ENCODE peak calls at places on chromosomes 1 and 21, in five cellular contexts. One of them, this sample, is unnamed. For H3K4me1, the result is how much of the 10 kb centered on the place peaks cover.

GRCh38 chr1:175198332-175198731 is 5.8 kb upstream of the KIAA0040 start:
- DNase-seq in IMR-90: no peak
- DNase-seq in suprapubic skin: no peak
- DNase-seq in Peyer's patch: no peak
- DNase-seq in astrocyte: peak
- DNase-seq in this sample: no peak

GRCh38 chr1:31020007-31020790 is 45.3 kb downstream of the PUM1 start:
- DNase-seq in IMR-90: no peak
- DNase-seq in suprapubic skin: no peak
- DNase-seq in Peyer's patch: no peak
- DNase-seq in astrocyte: no peak
- DNase-seq in this sample: no peak

GRCh38 chr1:181061891-181062777 is 26.4 kb upstream of the IER5 start:
- DNase-seq in IMR-90: no peak
- DNase-seq in suprapubic skin: no peak
- DNase-seq in Peyer's patch: peak
- DNase-seq in astrocyte: no peak
- DNase-seq in this sample: peak

GRCh38 chr1:247334378-247335133 is 2.9 kb upstream of the ZNF496 start:
- DNase-seq in IMR-90: no peak
- DNase-seq in suprapubic skin: no peak
- DNase-seq in Peyer's patch: no peak
- DNase-seq in astrocyte: no peak
- DNase-seq in this sample: no peak

GRCh38 chr1:67390041-67390887 is 39.9 kb downstream of the SERBP1 start:
- DNase-seq in IMR-90: peak
- DNase-seq in suprapubic skin: no peak
- DNase-seq in Peyer's patch: no peak
- DNase-seq in astrocyte: peak
- DNase-seq in this sample: no peak

GRCh38 chr1:26998319-26999300 is 5.1 kb downstream of the TRNP1 start:
- DNase-seq in IMR-90: peak
- DNase-seq in suprapubic skin: no peak
- DNase-seq in Peyer's patch: no peak
- DNase-seq in astrocyte: no peak
- DNase-seq in this sample: no peak

GRCh38 chr1:163069142-163069541 is at the start of gene RGS4:
- DNase-seq in IMR-90: peak
- DNase-seq in suprapubic skin: no peak
- DNase-seq in Peyer's patch: no peak
- DNase-seq in astrocyte: peak
- DNase-seq in this sample: no peak

GRCh38 chr1:204962742-204963632 is 80.0 kb upstream of the CNTN2 start:
- DNase-seq in IMR-90: no peak
- DNase-seq in suprapubic skin: no peak
- DNase-seq in Peyer's patch: no peak
- DNase-seq in astrocyte: no peak
- DNase-seq in this sample: no peak

GRCh38 chr1:31957701-31958674 is 19.8 kb upstream of the PTP4A2 start:
- DNase-seq in IMR-90: no peak
- DNase-seq in suprapubic skin: no peak
- DNase-seq in Peyer's patch: no peak
- DNase-seq in astrocyte: no peak
- DNase-seq in this sample: no peak

GRCh38 chr21:40511976-40512375 is 335.0 kb downstream of the DSCAM start:
- DNase-seq in IMR-90: no peak
- DNase-seq in suprapubic skin: no peak
- DNase-seq in Peyer's patch: no peak
- DNase-seq in astrocyte: peak
- DNase-seq in this sample: no peak

GRCh38 chr1:15668089-15668754 is 15.9 kb upstream of the PLEKHM2 start:
- DNase-seq in IMR-90: peak
- DNase-seq in suprapubic skin: no peak
- DNase-seq in Peyer's patch: no peak
- DNase-seq in astrocyte: no peak
- DNase-seq in this sample: no peak

GRCh38 chr1:7859406-7859805 is 6.5 kb upstream of the UTS2 start:
- DNase-seq in IMR-90: no peak
- DNase-seq in suprapubic skin: no peak
- DNase-seq in Peyer's patch: no peak
- DNase-seq in astrocyte: no peak
- DNase-seq in this sample: no peak

GRCh38 chr1:232250838-232251237 is 379.1 kb downstream of the SIPA1L2 start:
- DNase-seq in IMR-90: no peak
- DNase-seq in suprapubic skin: no peak
- DNase-seq in Peyer's patch: no peak
- DNase-seq in astrocyte: no peak
- DNase-seq in this sample: no peak

GRCh38 chr1:179121159-179121938 is 39.5 kb downstream of the TOR3A start:
- DNase-seq in IMR-90: peak
- DNase-seq in suprapubic skin: no peak
- DNase-seq in Peyer's patch: peak
- DNase-seq in astrocyte: no peak
- DNase-seq in this sample: no peak

GRCh38 chr1:9425859-9426258 is 113.4 kb upstream of the SLC25A33 start:
- DNase-seq in IMR-90: no peak
- DNase-seq in suprapubic skin: no peak
- DNase-seq in Peyer's patch: no peak
- DNase-seq in astrocyte: no peak
- DNase-seq in this sample: no peak

GRCh38 chr1:36585760-36586072 is 103.0 kb upstream of the CSF3R start:
- DNase-seq in IMR-90: no peak
- DNase-seq in suprapubic skin: no peak
- DNase-seq in Peyer's patch: no peak
- DNase-seq in astrocyte: peak
- DNase-seq in this sample: no peak

GRCh38 chr1:53693773-53694717 is 44.9 kb downstream of the GLIS1 start:
- DNase-seq in IMR-90: peak
- DNase-seq in suprapubic skin: no peak
- DNase-seq in Peyer's patch: no peak
- DNase-seq in astrocyte: no peak
- DNase-seq in this sample: no peak

GRCh38 chr1:1990222-1990621 is 13.4 kb downstream of the CFAP74 start:
- DNase-seq in IMR-90: no peak
- DNase-seq in suprapubic skin: no peak
- DNase-seq in Peyer's patch: no peak
- DNase-seq in astrocyte: no peak
- DNase-seq in this sample: no peak

GRCh38 chr1:78726686-78727085 is 77.1 kb downstream of the IFI44 start:
- DNase-seq in IMR-90: peak
- DNase-seq in suprapubic skin: no peak
- DNase-seq in Peyer's patch: no peak
- DNase-seq in astrocyte: no peak
- DNase-seq in this sample: no peak

GRCh38 chr1:117842408-117843170 is 86.8 kb downstream of the GDAP2 start:
- DNase-seq in IMR-90: no peak
- DNase-seq in suprapubic skin: no peak
- DNase-seq in Peyer's patch: no peak
- DNase-seq in astrocyte: no peak
- DNase-seq in this sample: no peak

GRCh38 chr1:227729144-227729880 is 5.8 kb downstream of the JMJD4 start:
- DNase-seq in IMR-90: no peak
- DNase-seq in suprapubic skin: no peak
- DNase-seq in Peyer's patch: no peak
- DNase-seq in astrocyte: no peak
- DNase-seq in this sample: no peak

GRCh38 chr1:168697376-168697775 is 31.6 kb downstream of the DPT start:
- DNase-seq in IMR-90: no peak
- DNase-seq in suprapubic skin: no peak
- DNase-seq in Peyer's patch: no peak
- DNase-seq in astrocyte: peak
- DNase-seq in this sample: no peak

GRCh38 chr1:168693197-168693871 is 35.7 kb downstream of the DPT start:
- DNase-seq in IMR-90: no peak
- DNase-seq in suprapubic skin: no peak
- DNase-seq in Peyer's patch: peak
- DNase-seq in astrocyte: no peak
- DNase-seq in this sample: no peak

GRCh38 chr1:168693872-168694238 is 35.2 kb downstream of the DPT start:
- DNase-seq in IMR-90: no peak
- DNase-seq in suprapubic skin: no peak
- DNase-seq in Peyer's patch: no peak
- DNase-seq in astrocyte: peak
- DNase-seq in this sample: no peak

GRCh38 chr1:168698453-168698852 is 30.6 kb downstream of the DPT start:
- DNase-seq in IMR-90: no peak
- DNase-seq in suprapubic skin: no peak
- DNase-seq in Peyer's patch: no peak
- DNase-seq in astrocyte: no peak
- DNase-seq in this sample: no peak

DNA sequence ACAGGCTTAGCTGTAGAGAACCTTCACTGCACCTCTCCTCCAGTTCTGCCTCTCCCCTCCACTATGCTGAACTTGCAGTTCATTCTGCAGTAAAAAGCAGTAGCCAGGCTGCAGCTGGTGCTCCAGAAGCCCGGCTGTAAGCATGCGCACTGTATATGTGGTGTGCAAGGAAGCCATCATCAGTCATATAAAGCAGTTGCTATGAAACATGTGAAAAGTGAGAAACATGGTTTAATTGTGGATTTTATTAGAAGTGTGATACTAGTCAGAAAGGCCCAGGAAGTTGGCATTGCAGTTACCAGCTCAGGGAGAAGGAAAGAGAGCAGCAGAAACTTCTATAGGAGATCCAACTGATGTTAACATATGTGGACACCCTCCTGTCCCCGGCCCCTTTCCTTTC is 32.9 kb downstream of the DPT start:
- DNase-seq in IMR-90: no peak
- DNase-seq in suprapubic skin: no peak
- DNase-seq in Peyer's patch: no peak
- DNase-seq in astrocyte: no peak
- DNase-seq in this sample: no peak
- TF ChIP-seq CTCF in IMR-90: no peak
- TF ChIP-seq CTCF in suprapubic skin: no peak
- TF ChIP-seq CTCF in Peyer's patch: no peak
- TF ChIP-seq CTCF in astrocyte: no peak
- TF ChIP-seq CTCF in this sample: no peak

DNA sequence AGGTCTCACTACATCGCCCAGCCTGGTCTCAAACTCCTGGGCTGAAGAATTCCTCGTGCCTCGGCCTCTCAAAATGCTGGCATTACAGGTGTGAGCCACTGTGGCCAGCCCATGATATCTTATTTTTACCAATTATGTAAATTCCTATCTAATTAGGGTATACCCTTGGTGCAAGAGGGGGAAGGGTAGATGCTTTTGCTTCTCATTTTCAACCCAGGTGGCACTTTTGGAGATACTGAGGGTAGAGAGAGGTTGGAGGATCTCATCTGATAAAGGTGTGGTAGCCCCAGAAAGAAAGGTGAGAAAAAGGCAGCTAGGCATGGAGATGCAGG is 17.4 kb downstream of the ENSA start:
- DNase-seq in IMR-90: no peak
- DNase-seq in suprapubic skin: no peak
- DNase-seq in Peyer's patch: no peak
- DNase-seq in astrocyte: no peak
- DNase-seq in this sample: no peak
- H3K4me1 ChIP-seq in IMR-90: under half
- H3K4me1 ChIP-seq in suprapubic skin: half or more
- H3K4me1 ChIP-seq in Peyer's patch: half or more
- H3K4me1 ChIP-seq in astrocyte: under half
- H3K4me1 ChIP-seq in this sample: under half

GRCh38 chr21:41765393-41765950 is 1.4 kb downstream of the RIPK4 start:
- DNase-seq in IMR-90: no peak
- DNase-seq in suprapubic skin: no peak
- DNase-seq in Peyer's patch: no peak
- DNase-seq in astrocyte: no peak
- DNase-seq in this sample: no peak

GRCh38 chr21:41762753-41763152 is 4.1 kb downstream of the RIPK4 start:
- DNase-seq in IMR-90: no peak
- DNase-seq in suprapubic skin: no peak
- DNase-seq in Peyer's patch: no peak
- DNase-seq in astrocyte: no peak
- DNase-seq in this sample: no peak

GRCh38 chr21:41763398-41763931 is 3.4 kb downstream of the RIPK4 start:
- DNase-seq in IMR-90: no peak
- DNase-seq in suprapubic skin: no peak
- DNase-seq in Peyer's patch: no peak
- DNase-seq in astrocyte: no peak
- DNase-seq in this sample: no peak

GRCh38 chr21:41764558-41765392 is 2.1 kb downstream of the RIPK4 start:
- DNase-seq in IMR-90: no peak
- DNase-seq in suprapubic skin: no peak
- DNase-seq in Peyer's patch: no peak
- DNase-seq in astrocyte: no peak
- DNase-seq in this sample: peak

GRCh38 chr21:41763996-41764395 is 2.9 kb downstream of the RIPK4 start:
- DNase-seq in IMR-90: no peak
- DNase-seq in suprapubic skin: no peak
- DNase-seq in Peyer's patch: no peak
- DNase-seq in astrocyte: no peak
- DNase-seq in this sample: no peak
- H3K4me3 ChIP-seq in IMR-90: no peak
- H3K4me3 ChIP-seq in suprapubic skin: peak
- H3K4me3 ChIP-seq in Peyer's patch: no peak
- H3K4me3 ChIP-seq in astrocyte: no peak
- H3K4me3 ChIP-seq in this sample: no peak

GRCh38 chr1:44532567-44532944 is 127.5 kb downstream of the RNF220 start:
- DNase-seq in IMR-90: no peak
- DNase-seq in suprapubic skin: no peak
- DNase-seq in Peyer's patch: no peak
- DNase-seq in astrocyte: no peak
- DNase-seq in this sample: no peak
- TF ChIP-seq CTCF in IMR-90: no peak
- TF ChIP-seq CTCF in suprapubic skin: no peak
- TF ChIP-seq CTCF in Peyer's patch: no peak
- TF ChIP-seq CTCF in astrocyte: no peak
- TF ChIP-seq CTCF in this sample: no peak

DNA sequence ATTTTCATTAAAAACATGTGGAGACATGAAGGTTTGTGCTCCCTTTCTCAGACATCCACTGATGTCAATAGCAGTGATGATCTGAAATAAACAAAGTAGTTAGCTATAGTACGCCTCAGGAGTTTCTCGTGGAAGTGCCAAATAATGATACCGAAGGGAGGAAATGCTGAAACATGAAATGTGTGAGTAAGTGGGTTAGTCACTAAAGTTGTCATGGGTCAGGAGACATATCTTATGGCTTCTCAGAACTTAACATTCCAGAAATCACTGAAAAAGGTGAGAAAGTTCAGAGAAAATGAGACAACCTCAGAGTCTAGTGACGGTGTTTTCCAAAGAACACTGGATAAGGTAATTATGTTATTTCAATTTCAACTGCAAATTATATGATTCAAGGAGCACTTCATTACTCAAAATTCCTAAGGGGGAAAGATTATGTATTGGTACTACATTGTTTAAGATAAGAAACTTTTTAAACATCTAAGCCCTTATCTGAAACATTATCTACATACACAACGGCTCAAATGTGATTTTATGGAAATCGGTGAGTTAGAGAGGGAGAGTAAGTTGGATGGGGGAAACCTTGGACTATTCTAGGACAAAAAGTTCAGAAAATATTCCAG is 20.6 kb downstream of the NIBAN1 start:
- DNase-seq in IMR-90: peak
- DNase-seq in suprapubic skin: no peak
- DNase-seq in Peyer's patch: no peak
- DNase-seq in astrocyte: peak
- DNase-seq in this sample: no peak
- H3K4me1 ChIP-seq in IMR-90: under half
- H3K4me1 ChIP-seq in suprapubic skin: under half
- H3K4me1 ChIP-seq in Peyer's patch: under half
- H3K4me1 ChIP-seq in astrocyte: under half
- H3K4me1 ChIP-seq in this sample: under half

This sample was measured in right lobe of liver.